ENCODE peak calls at places on chromosomes 11 and 22, in nine cellular contexts. C is activated T-cell treated with anti-CD3 and anti-CD28 coated beads for 1 hour, R is ovary, B is HuH-7, D is NCI-H1105 treated with DMSO at 0.1 percent for 48 hours, E is cardiac fibroblast, S is hypothalamus, X is sciatic nerve, P is WERI-Rb-1. M is an unnamed sample.

GRCh38 chr11:74702383-74703007 is 28.7 kb downstream of the CHRDL2 start:
- DNase-seq in S (no peak), X (peak; percentile 78), D (peak; percentile 50), R (no peak), P (peak; percentile 74), E (peak; percentile 77), C (peak; percentile 37), B (peak; percentile 78), M (peak; percentile 84)

GRCh38 chr22:30637701-30638114 is 2.1 kb downstream of the SLC35E4 start:
- DNase-seq in R (no peak), C (no peak), P (no peak), D (no peak), S (no peak), E (peak; percentile 13), B (no peak), X (no peak), M (no peak)

GRCh38 chr11:126927628-126928027 is 72.9 kb downstream of the KIRREL3 start:
- DNase-seq in P (no peak), S (no peak), E (no peak), B (no peak), R (no peak), D (no peak), X (no peak), C (no peak), M (no peak)

GRCh38 chr11:68575025-68575665 is 109.2 kb upstream of the GAL start:
- DNase-seq in S (no peak), C (no peak), E (no peak), B (no peak), D (no peak), R (no peak), X (no peak), P (no peak), M (no peak)

GRCh38 chr22:46079861-46080821 is 70.2 kb upstream of the PPARA start:
- DNase-seq in X (peak; percentile 89), S (peak; percentile 70), E (peak; percentile 94), C (no peak), R (peak; percentile 67), B (no peak), P (no peak), D (peak; percentile 58), M (peak; percentile 88)

GRCh38 chr11:99683933-99684332 is 663.2 kb downstream of the CNTN5 start:
- DNase-seq in E (no peak), B (no peak), R (no peak), X (no peak), S (no peak), D (no peak), C (no peak), P (no peak), M (no peak)

GRCh38 chr11:47328449-47329390 is 23.8 kb downstream of the MYBPC3 start:
- DNase-seq in P (no peak), B (no peak), D (no peak), C (no peak), E (no peak), S (no peak), X (no peak), R (no peak), M (no peak)

GRCh38 chr22:17471901-17472566 is 91.3 kb upstream of the SLC25A18 start:
- DNase-seq in R (no peak), B (no peak), P (no peak), E (peak; percentile 71), S (no peak), X (no peak), D (no peak), C (no peak), M (no peak)

GRCh38 chr11:61701298-61701993 is 21.3 kb downstream of the DAGLA start:
- DNase-seq in D (no peak), R (no peak), X (no peak), B (peak; percentile 87), C (no peak), P (peak; percentile 81), S (no peak), E (no peak), M (no peak)

GRCh38 chr11:112355726-112356125 is 95.1 kb upstream of the PLET1 start:
- DNase-seq in S (no peak), R (peak; percentile 42), D (peak; percentile 70), X (no peak), C (no peak), B (peak; percentile 32), P (peak; percentile 31), E (peak; percentile 32), M (no peak)

GRCh38 chr11:17209939-17210245 is 2.1 kb upstream of the PIK3C2A start:
- DNase-seq in R (no peak), E (no peak), X (no peak), D (no peak), P (no peak), S (no peak), C (no peak), B (no peak), M (no peak)

GRCh38 chr22:37976547-37976946 is 7.8 kb downstream of the SOX10 start:
- DNase-seq in S (no peak), D (no peak), C (no peak), B (no peak), R (no peak), P (no peak), X (no peak), E (no peak), M (no peak)

GRCh38 chr11:107770546-107770945 is 58.7 kb upstream of the SLN start:
- DNase-seq in P (no peak), X (no peak), R (no peak), E (peak; percentile 67), B (no peak), C (no peak), D (no peak), S (no peak), M (peak; percentile 61)

GRCh38 chr11:15519911-15520310 is 405.2 kb downstream of the INSC start:
- DNase-seq in S (no peak), R (no peak), E (no peak), C (no peak), B (no peak), P (no peak), X (no peak), D (no peak), M (no peak)

M was measured in hepatic stellate cell.